ENCODE peak calls at places on chromosomes 13 and 19, in ten cellular contexts. O, H, V, R, F, J, Y, A, T and K are unnamed samples.

GRCh38 chr13:76991432-76991795 is 467 bp upstream of the CLN5 start:
- DNase-seq in Y (no peak), A (peak; percentile 67), T (no peak), O (peak; percentile 46), F (no peak), H (peak; percentile 24), J (no peak), V (peak; percentile 35), R (peak; percentile 30), K (no peak)

GRCh38 chr19:50486823-50487515 is 10.3 kb upstream of the GARIN5A start:
- DNase-seq in O (no peak), R (no peak), H (peak; percentile 40), J (no peak), Y (no peak), A (no peak), T (peak; percentile 97), V (no peak), F (no peak), K (no peak)

GRCh38 chr13:99968521-99969367 is 2.8 kb downstream of the ZIC5 start:
- DNase-seq in A (peak; percentile 47), H (no peak), J (no peak), F (no peak), R (no peak), Y (no peak), T (no peak), V (no peak), O (no peak), K (no peak)

GRCh38 chr13:50989476-50989875 is 79.9 kb downstream of the RNASEH2B start:
- DNase-seq in F (no peak), J (peak; percentile 37), H (no peak), A (no peak), T (no peak), V (no peak), R (peak; percentile 66), O (no peak), Y (no peak), K (no peak)

GRCh38 chr19:12331211-12331941 is 2.1 kb downstream of the ZNF563 start:
- DNase-seq in F (no peak), J (no peak), T (no peak), A (no peak), O (no peak), H (no peak), R (no peak), Y (no peak), V (peak; percentile 82), K (peak; percentile 49)

GRCh38 chr13:30116379-30116778 is 191.0 kb downstream of the KATNAL1 start:
- DNase-seq in O (no peak), F (no peak), A (no peak), J (no peak), Y (no peak), R (no peak), V (no peak), T (no peak), H (no peak), K (no peak)

GRCh38 chr13:30928971-30929370 is 3.5 kb upstream of the TEX26 start:
- DNase-seq in F (no peak), V (no peak), R (no peak), T (no peak), A (no peak), H (no peak), J (no peak), Y (no peak), O (no peak), K (no peak)

GRCh38 chr13:20258208-20258962 is 26.3 kb upstream of the GJB6 start:
- DNase-seq in J (peak; percentile 18), T (no peak), A (no peak), V (no peak), R (no peak), F (no peak), Y (no peak), H (no peak), O (no peak), K (no peak)

GRCh38 chr13:113932060-113932459 is 41.8 kb downstream of the C13orf46 start:
- DNase-seq in R (peak; percentile 11), Y (peak; percentile 20), T (no peak), V (no peak), J (peak; percentile 3), O (no peak), H (no peak), A (peak; percentile 40), F (no peak), K (no peak)

GRCh38 chr13:72850959-72851677 is 69.2 kb downstream of the PIBF1 start:
- DNase-seq in A (peak; percentile 57), H (peak; percentile 6), Y (no peak), F (no peak), R (no peak), O (no peak), T (peak; percentile 46), V (no peak), J (no peak), K (no peak)

GRCh38 chr13:21670883-21671792 is at the start of gene FGF9:
- DNase-seq in Y (no peak), R (peak; percentile 54), O (no peak), A (peak; percentile 76), J (no peak), F (peak; percentile 63), T (peak; percentile 83), V (peak; percentile 7), H (peak; percentile 89), K (peak; percentile 78)

DNA sequence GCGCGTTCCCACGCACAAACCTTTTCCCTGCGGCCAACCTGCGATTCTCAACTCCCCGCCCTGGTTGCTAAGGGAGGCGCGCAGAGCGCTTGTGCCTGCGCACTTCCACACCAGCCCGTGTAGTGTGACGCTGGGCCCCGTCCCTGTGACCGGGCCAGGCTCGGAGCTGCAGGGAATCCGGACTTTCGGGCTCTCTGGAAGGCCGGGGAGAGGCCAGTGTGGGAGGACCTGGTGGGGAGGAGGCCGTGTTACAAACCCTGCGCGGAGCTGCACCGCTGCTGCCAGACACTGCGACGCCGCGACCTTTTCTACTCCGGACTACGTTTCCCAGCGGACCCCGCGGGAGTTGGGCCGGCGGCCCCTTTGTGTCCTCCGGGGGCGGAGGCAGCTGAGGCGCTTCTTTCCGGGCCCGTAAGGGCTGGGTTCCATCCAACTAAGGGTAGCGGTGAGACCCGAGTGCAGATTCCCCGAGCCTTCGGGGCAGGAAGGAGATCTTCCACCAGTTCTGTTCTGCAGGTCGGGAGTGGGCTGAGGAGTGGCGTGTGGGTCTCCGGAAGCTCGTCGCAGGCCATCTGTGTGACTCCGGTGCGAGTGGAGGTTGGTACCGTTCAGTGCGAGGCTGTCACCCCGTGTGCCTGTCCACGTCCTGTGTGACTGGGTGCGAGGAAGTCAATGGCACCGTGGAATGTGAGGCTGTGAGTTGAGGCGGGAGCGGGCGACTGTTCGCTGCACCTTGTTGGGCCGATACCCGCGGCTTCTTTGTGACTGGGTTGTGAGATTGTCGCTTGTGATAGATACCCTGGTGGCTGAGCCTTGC is at the start of gene ZNF570:
- DNase-seq in R (peak; percentile 84), J (peak; percentile 73), V (peak; percentile 44), O (peak; percentile 83), Y (peak; percentile 84), F (peak; percentile 89), H (peak; percentile 92), T (peak; percentile 89), A (peak; percentile 93), K (peak; percentile 60)
- TF ChIP-seq POLR2A in R (peak; percentile 56), J (peak; percentile 59), V (peak; percentile 83), O (no peak), Y (peak; percentile 72), F (peak; percentile 79), H (peak; percentile 71), T (no peak), A (peak; percentile 74), K (peak; percentile 72)

GRCh38 chr19:3633559-3633988 is 7.0 kb upstream of the CACTIN start:
- DNase-seq in H (no peak), V (no peak), R (no peak), F (peak; percentile 58), Y (no peak), T (no peak), A (no peak), O (no peak), J (no peak), K (no peak)
- TF ChIP-seq POLR2A in H (no peak), V (no peak), R (no peak), F (no peak), Y (no peak), T (no peak), A (no peak), O (no peak), J (no peak), K (no peak)

DNA sequence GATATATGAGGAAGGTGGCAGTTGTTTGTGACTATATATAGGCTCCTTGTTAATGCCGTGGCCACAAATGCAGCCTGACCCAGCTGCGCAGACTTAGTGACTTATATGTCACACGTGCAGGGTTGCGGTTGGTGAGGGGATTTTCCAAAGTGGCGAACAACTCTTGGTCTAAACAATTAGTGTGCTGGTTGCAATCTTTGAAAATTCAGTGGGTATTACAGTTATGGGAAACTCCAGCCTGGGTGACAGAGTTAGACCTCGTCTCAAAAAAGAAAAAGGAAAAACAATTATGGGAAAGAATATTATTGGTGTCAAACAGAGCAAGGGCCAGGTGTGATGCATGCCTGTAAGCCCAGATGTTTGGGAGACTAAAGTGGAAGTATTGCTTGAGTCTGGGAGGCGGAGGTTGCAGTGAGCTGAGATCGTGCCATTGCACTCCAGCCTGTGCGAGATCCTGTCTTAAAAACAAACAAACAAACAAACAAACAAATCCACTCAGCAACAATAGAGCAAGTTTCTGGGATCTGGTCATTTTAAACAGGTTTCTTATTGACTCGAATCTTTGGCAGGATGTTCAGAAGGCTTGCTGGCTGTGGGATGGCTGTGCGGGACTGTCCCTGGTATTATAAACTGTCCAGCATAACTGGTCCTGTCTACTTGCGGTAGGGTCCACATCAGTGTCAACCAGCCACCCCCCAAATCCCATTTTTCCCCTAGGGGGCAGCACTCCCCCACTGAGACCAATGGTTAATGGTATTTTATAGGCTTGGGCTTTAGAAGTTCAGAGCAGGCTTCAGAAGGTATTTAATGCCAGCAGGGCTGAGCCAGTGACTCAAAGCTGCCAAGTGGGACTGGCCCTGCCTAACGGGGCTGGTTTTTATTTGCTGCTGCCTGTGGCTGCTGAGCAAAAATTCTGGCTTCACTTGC is 15.4 kb downstream of the RELB start:
- DNase-seq in T (peak; percentile 94), F (peak; percentile 54), R (no peak), J (peak; percentile 21), O (peak; percentile 39), Y (peak; percentile 69), H (peak; percentile 84), V (peak; percentile 94), A (peak; percentile 83), K (peak; percentile 61)
- TF ChIP-seq POLR2A in T (no peak), F (no peak), R (no peak), J (no peak), O (no peak), Y (no peak), H (no peak), V (no peak), A (no peak), K (peak; percentile 55)

DNA sequence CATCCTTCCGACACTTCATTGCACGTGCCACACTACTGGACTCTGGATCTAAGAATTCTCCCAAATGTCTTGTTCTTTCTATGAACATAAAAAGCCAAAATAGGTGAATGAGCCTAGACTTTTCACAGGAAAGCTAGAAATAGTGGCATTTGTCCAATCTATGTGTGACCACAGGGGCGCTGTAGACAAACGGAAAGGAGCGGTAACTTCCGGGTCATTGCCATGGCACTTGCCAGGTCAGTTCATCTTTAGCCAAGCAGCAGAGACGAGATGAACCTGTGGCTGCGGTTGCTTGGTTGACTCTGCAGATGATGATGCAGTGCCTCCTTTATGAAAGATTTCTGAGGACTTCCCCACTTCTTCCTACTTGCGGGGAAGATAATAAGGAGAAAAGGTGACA is 65.6 kb downstream of the ADGRE1 start:
- DNase-seq in O (no peak), J (no peak), V (no peak), H (no peak), F (no peak), Y (no peak), R (no peak), A (no peak), T (no peak), K (no peak)
- TF ChIP-seq POLR2A in O (no peak), J (no peak), V (no peak), H (no peak), F (no peak), Y (no peak), R (no peak), A (no peak), T (no peak), K (no peak)